ENCODE peak calls at places on chromosome 16, in seven cellular contexts. T, R, Y, F, L, O and E are unnamed samples.

GRCh38 chr16:86663691-86664517 is 85.6 kb downstream of the FOXL1 start:
- DNase-seq in T (no peak), R (no peak), Y (peak; percentile 8), F (no peak), L (no peak), O (peak; percentile 56), E (no peak)

GRCh38 chr16:6247771-6248170 is 1084.9 kb upstream of the RBFOX1 start:
- DNase-seq in T (no peak), R (no peak), Y (no peak), F (no peak), L (no peak), O (no peak), E (no peak)

GRCh38 chr16:67173808-67174705 is 3.7 kb downstream of the NOL3 start:
- DNase-seq in T (peak; percentile 92), R (peak; percentile 90), Y (peak; percentile 91), F (peak; percentile 51), L (peak; percentile 63), O (peak; percentile 94), E (peak; percentile 53)

GRCh38 chr16:29836623-29837022 is 16.4 kb downstream of the MVP start:
- DNase-seq in T (no peak), R (no peak), Y (no peak), F (no peak), L (no peak), O (no peak), E (no peak)

GRCh38 chr16:67443299-67443698 is 12.4 kb downstream of the HSD11B2 start:
- DNase-seq in T (no peak), R (no peak), Y (no peak), F (no peak), L (no peak), O (no peak), E (no peak)

GRCh38 chr16:17365591-17366298 is 105.0 kb downstream of the XYLT1 start:
- DNase-seq in T (no peak), R (no peak), Y (no peak), F (no peak), L (no peak), O (peak; percentile 68), E (no peak)

GRCh38 chr16:8402981-8403853 is 187.1 kb downstream of the TMEM114 start:
- DNase-seq in T (peak; percentile 27), R (no peak), Y (no peak), F (no peak), L (no peak), O (no peak), E (no peak)

GRCh38 chr16:88352261-88353200 is 30.2 kb upstream of the ZNF469 start:
- DNase-seq in T (no peak), R (peak; percentile 27), Y (no peak), F (no peak), L (no peak), O (no peak), E (no peak)

GRCh38 chr16:67719778-67720144 is 645 bp upstream of the GFOD2 start:
- DNase-seq in T (peak; percentile 52), R (peak; percentile 52), Y (peak; percentile 21), F (no peak), L (peak; percentile 2), O (peak; percentile 72), E (no peak)

GRCh38 chr16:86504315-86505184 is 5.8 kb upstream of the FOXF1 start:
- DNase-seq in T (no peak), R (no peak), Y (no peak), F (no peak), L (no peak), O (no peak), E (no peak)

GRCh38 chr16:83953796-83954576 is 946 bp downstream of the OSGIN1 start:
- DNase-seq in T (peak; percentile 50), R (no peak), Y (peak; percentile 72), F (no peak), L (no peak), O (peak; percentile 42), E (no peak)

GRCh38 chr16:10521681-10522274 is 58.6 kb downstream of the EMP2 start:
- DNase-seq in T (peak; percentile 77), R (peak; percentile 75), Y (peak; percentile 69), F (peak; percentile 7), L (no peak), O (peak; percentile 76), E (no peak)

GRCh38 chr16:72850863-72851262 is 197.1 kb downstream of the ZFHX3 start:
- DNase-seq in T (no peak), R (no peak), Y (no peak), F (no peak), L (no peak), O (peak; percentile 53), E (no peak)

GRCh38 chr16:82439678-82440293 is 187.0 kb upstream of the CDH13 start:
- DNase-seq in T (no peak), R (peak; percentile 60), Y (no peak), F (no peak), L (no peak), O (peak; percentile 22), E (no peak)

GRCh38 chr16:88403794-88404581 is 21.2 kb downstream of the ZNF469 start:
- DNase-seq in T (no peak), R (no peak), Y (no peak), F (no peak), L (no peak), O (no peak), E (no peak)

GRCh38 chr16:83802135-83802534 is 5.6 kb upstream of the HSBP1 start:
- DNase-seq in T (no peak), R (no peak), Y (peak; percentile 15), F (no peak), L (no peak), O (peak; percentile 83), E (no peak)

GRCh38 chr16:13829712-13830304 is 90.1 kb upstream of the ERCC4 start:
- DNase-seq in T (no peak), R (no peak), Y (no peak), F (no peak), L (no peak), O (no peak), E (no peak)
- H3K9me3 ChIP-seq in T (no peaks in the 10 kb centered on the region), R (no peaks in the 10 kb centered on the region), Y (no peaks in the 10 kb centered on the region), F (no peaks in the 10 kb centered on the region), L (no peaks in the 10 kb centered on the region), O (peaks cover 3% of the 10 kb centered on the region), E (no peaks in the 10 kb centered on the region)

DNA sequence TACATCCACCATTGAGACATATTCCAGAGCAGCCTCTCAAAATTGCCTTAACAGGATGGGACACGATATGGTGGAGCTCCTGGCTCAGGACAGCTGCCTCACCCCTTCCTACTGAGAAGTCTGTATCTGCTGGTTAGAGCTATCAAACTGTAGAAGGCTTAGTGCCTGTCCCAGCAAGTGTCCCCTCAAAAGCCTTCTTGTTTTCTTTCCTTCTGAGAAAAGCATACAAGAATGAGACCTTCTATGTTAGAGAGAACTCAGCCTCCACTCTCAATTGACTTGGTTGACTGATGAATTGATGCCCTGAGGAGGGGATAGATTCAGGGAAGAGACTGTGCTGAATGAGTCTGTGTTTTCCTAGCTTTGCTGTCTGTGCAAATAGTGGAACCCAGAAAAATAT is 2020.9 kb downstream of the TP53TG3F start:
- DNase-seq in T (no peak), R (no peak), Y (no peak), F (no peak), L (no peak), O (no peak), E (no peak)
- H3K9me3 ChIP-seq in T (no peaks in the 10 kb centered on the region), R (no peaks in the 10 kb centered on the region), Y (no peaks in the 10 kb centered on the region), F (no peaks in the 10 kb centered on the region), L (no peaks in the 10 kb centered on the region), O (no peaks in the 10 kb centered on the region), E (peaks cover 5% of the 10 kb centered on the region)

GRCh38 chr16:35147556-35148504 is 1688.4 kb downstream of the TP53TG3F start:
- DNase-seq in T (no peak), R (no peak), Y (no peak), F (no peak), L (no peak), O (no peak), E (no peak)

GRCh38 chr16:35152067-35152627 is 1692.7 kb downstream of the TP53TG3F start:
- DNase-seq in T (no peak), R (no peak), Y (no peak), F (no peak), L (no peak), O (no peak), E (no peak)

GRCh38 chr16:35148748-35149147 is 1689.3 kb downstream of the TP53TG3F start:
- DNase-seq in T (no peak), R (no peak), Y (no peak), F (no peak), L (no peak), O (no peak), E (no peak)

GRCh38 chr16:35150805-35151312 is 1691.4 kb downstream of the TP53TG3F start:
- DNase-seq in T (no peak), R (no peak), Y (no peak), F (no peak), L (no peak), O (no peak), E (no peak)

GRCh38 chr16:35149550-35149949 is 1690.1 kb downstream of the TP53TG3F start:
- DNase-seq in T (no peak), R (no peak), Y (no peak), F (no peak), L (no peak), O (no peak), E (no peak)
- H3K9me3 ChIP-seq in T (no peaks in the 10 kb centered on the region), R (no peaks in the 10 kb centered on the region), Y (peaks cover 3% of the 10 kb centered on the region), F (no peaks in the 10 kb centered on the region), L (peaks cover 5% of the 10 kb centered on the region), O (no peaks in the 10 kb centered on the region), E (no peaks in the 10 kb centered on the region)

GRCh38 chr16:60720060-60720459 is 1316.2 kb downstream of the CDH8 start:
- DNase-seq in T (no peak), R (no peak), Y (no peak), F (no peak), L (no peak), O (no peak), E (no peak)
- H3K9me3 ChIP-seq in T (no peaks in the 10 kb centered on the region), R (no peaks in the 10 kb centered on the region), Y (peaks cover 13% of the 10 kb centered on the region), F (peaks cover 4% of the 10 kb centered on the region), L (no peaks in the 10 kb centered on the region), O (peaks cover 25% of the 10 kb centered on the region), E (peaks cover 2% of the 10 kb centered on the region)